ENCODE peak calls at places on chromosomes 13 and 19, in five cellular contexts. B, Z, V, I and R are unnamed samples.

GRCh38 chr19:47886010-47886559 is at the start of gene SULT2A1:
- DNase-seq in B (peak; percentile 24), Z (no peak), V (no peak), I (no peak), R (no peak)

GRCh38 chr13:66534561-66534960 is 695.6 kb downstream of the PCDH9 start:
- DNase-seq in B (no peak), Z (no peak), V (no peak), I (no peak), R (no peak)

GRCh38 chr19:36009633-36010379 is 1.2 kb upstream of the SYNE4 start:
- DNase-seq in B (no peak), Z (no peak), V (no peak), I (no peak), R (no peak)

GRCh38 chr13:108895220-108895704 is 265.9 kb downstream of the MYO16 start:
- DNase-seq in B (peak; percentile 81), Z (peak; percentile 42), V (no peak), I (no peak), R (peak; percentile 61)

GRCh38 chr13:85261757-85262346 is 537.4 kb downstream of the SLITRK6 start:
- DNase-seq in B (peak; percentile 56), Z (no peak), V (no peak), I (no peak), R (no peak)

GRCh38 chr13:34883381-34883780 is 58.7 kb upstream of the NBEA start:
- DNase-seq in B (no peak), Z (no peak), V (no peak), I (no peak), R (no peak)

GRCh38 chr19:3771033-3771905 is 759 bp downstream of the RAX2 start:
- DNase-seq in B (no peak), Z (no peak), V (no peak), I (no peak), R (no peak)

GRCh38 chr13:102214956-102215355 is 186.9 kb downstream of the FGF14 start:
- DNase-seq in B (no peak), Z (no peak), V (no peak), I (no peak), R (no peak)

GRCh38 chr13:83691966-83692365 is 190.3 kb downstream of the SLITRK1 start:
- DNase-seq in B (no peak), Z (peak; percentile 24), V (no peak), I (no peak), R (peak; percentile 63)